ENCODE peak calls at places on chromosomes 7 and 10, in five cellular contexts. One of them, this sample, is unnamed.

GRCh38 chr7:73964786-73965185 is 63.2 kb upstream of the ELN start:
- ATAC-seq in activated B cell treated with CpG ODN at 0.5 μM for 24 hours: no peak
- ATAC-seq in activated naive CD4-positive, alpha-beta T cell treated with anti-CD3 and anti-CD28 coated beads, Interleukin-2, amount 50 U/mL, for 72 hours: no peak
- ATAC-seq in Right ventricle myocardium superior: no peak
- ATAC-seq in heart left ventricle: no peak
- ATAC-seq in this sample: no peak

GRCh38 chr7:157502701-157503111 is 165.9 kb downstream of the DNAJB6 start:
- ATAC-seq in activated B cell treated with CpG ODN at 0.5 μM for 24 hours: no peak
- ATAC-seq in activated naive CD4-positive, alpha-beta T cell treated with anti-CD3 and anti-CD28 coated beads, Interleukin-2, amount 50 U/mL, for 72 hours: peak
- ATAC-seq in Right ventricle myocardium superior: no peak
- ATAC-seq in heart left ventricle: peak
- ATAC-seq in this sample: peak

GRCh38 chr7:31545549-31545948 is 31.7 kb downstream of the ITPRID1 start:
- ATAC-seq in activated B cell treated with CpG ODN at 0.5 μM for 24 hours: no peak
- ATAC-seq in activated naive CD4-positive, alpha-beta T cell treated with anti-CD3 and anti-CD28 coated beads, Interleukin-2, amount 50 U/mL, for 72 hours: no peak
- ATAC-seq in Right ventricle myocardium superior: no peak
- ATAC-seq in heart left ventricle: no peak
- ATAC-seq in this sample: no peak

GRCh38 chr7:24721378-24722030 is 35.8 kb downstream of the GSDME start:
- ATAC-seq in activated B cell treated with CpG ODN at 0.5 μM for 24 hours: no peak
- ATAC-seq in activated naive CD4-positive, alpha-beta T cell treated with anti-CD3 and anti-CD28 coated beads, Interleukin-2, amount 50 U/mL, for 72 hours: no peak
- ATAC-seq in Right ventricle myocardium superior: no peak
- ATAC-seq in heart left ventricle: no peak
- ATAC-seq in this sample: no peak

GRCh38 chr10:533186-533585 is 156.3 kb downstream of the DIP2C start:
- ATAC-seq in activated B cell treated with CpG ODN at 0.5 μM for 24 hours: no peak
- ATAC-seq in activated naive CD4-positive, alpha-beta T cell treated with anti-CD3 and anti-CD28 coated beads, Interleukin-2, amount 50 U/mL, for 72 hours: no peak
- ATAC-seq in Right ventricle myocardium superior: no peak
- ATAC-seq in heart left ventricle: no peak
- ATAC-seq in this sample: no peak

GRCh38 chr10:18216482-18216881 is 76.3 kb downstream of the CACNB2 start:
- ATAC-seq in activated B cell treated with CpG ODN at 0.5 μM for 24 hours: no peak
- ATAC-seq in activated naive CD4-positive, alpha-beta T cell treated with anti-CD3 and anti-CD28 coated beads, Interleukin-2, amount 50 U/mL, for 72 hours: no peak
- ATAC-seq in Right ventricle myocardium superior: peak
- ATAC-seq in heart left ventricle: no peak
- ATAC-seq in this sample: no peak

GRCh38 chr10:101536800-101537199 is 51.3 kb downstream of the POLL start:
- ATAC-seq in activated B cell treated with CpG ODN at 0.5 μM for 24 hours: no peak
- ATAC-seq in activated naive CD4-positive, alpha-beta T cell treated with anti-CD3 and anti-CD28 coated beads, Interleukin-2, amount 50 U/mL, for 72 hours: no peak
- ATAC-seq in Right ventricle myocardium superior: no peak
- ATAC-seq in heart left ventricle: no peak
- ATAC-seq in this sample: no peak

GRCh38 chr7:90675982-90676381 is 79.9 kb downstream of the CDK14 start:
- ATAC-seq in activated B cell treated with CpG ODN at 0.5 μM for 24 hours: no peak
- ATAC-seq in activated naive CD4-positive, alpha-beta T cell treated with anti-CD3 and anti-CD28 coated beads, Interleukin-2, amount 50 U/mL, for 72 hours: no peak
- ATAC-seq in Right ventricle myocardium superior: no peak
- ATAC-seq in heart left ventricle: no peak
- ATAC-seq in this sample: no peak

GRCh38 chr10:128092454-128092853 is 33.8 kb downstream of the MKI67 start:
- ATAC-seq in activated B cell treated with CpG ODN at 0.5 μM for 24 hours: no peak
- ATAC-seq in activated naive CD4-positive, alpha-beta T cell treated with anti-CD3 and anti-CD28 coated beads, Interleukin-2, amount 50 U/mL, for 72 hours: no peak
- ATAC-seq in Right ventricle myocardium superior: no peak
- ATAC-seq in heart left ventricle: no peak
- ATAC-seq in this sample: no peak

GRCh38 chr7:140673770-140674155 is 1.0 kb downstream of the ADCK2 start:
- ATAC-seq in activated B cell treated with CpG ODN at 0.5 μM for 24 hours: no peak
- ATAC-seq in activated naive CD4-positive, alpha-beta T cell treated with anti-CD3 and anti-CD28 coated beads, Interleukin-2, amount 50 U/mL, for 72 hours: no peak
- ATAC-seq in Right ventricle myocardium superior: peak
- ATAC-seq in heart left ventricle: peak
- ATAC-seq in this sample: no peak

GRCh38 chr10:35349389-35349915 is 13.1 kb downstream of the CCNY start:
- ATAC-seq in activated B cell treated with CpG ODN at 0.5 μM for 24 hours: no peak
- ATAC-seq in activated naive CD4-positive, alpha-beta T cell treated with anti-CD3 and anti-CD28 coated beads, Interleukin-2, amount 50 U/mL, for 72 hours: peak
- ATAC-seq in Right ventricle myocardium superior: no peak
- ATAC-seq in heart left ventricle: no peak
- ATAC-seq in this sample: no peak

GRCh38 chr10:123970207-123970926 is 78.8 kb upstream of the CPXM2 start:
- ATAC-seq in activated B cell treated with CpG ODN at 0.5 μM for 24 hours: no peak
- ATAC-seq in activated naive CD4-positive, alpha-beta T cell treated with anti-CD3 and anti-CD28 coated beads, Interleukin-2, amount 50 U/mL, for 72 hours: no peak
- ATAC-seq in Right ventricle myocardium superior: no peak
- ATAC-seq in heart left ventricle: no peak
- ATAC-seq in this sample: no peak

GRCh38 chr10:105974803-105975456 is 1189.6 kb downstream of the SORCS1 start:
- ATAC-seq in activated B cell treated with CpG ODN at 0.5 μM for 24 hours: no peak
- ATAC-seq in activated naive CD4-positive, alpha-beta T cell treated with anti-CD3 and anti-CD28 coated beads, Interleukin-2, amount 50 U/mL, for 72 hours: no peak
- ATAC-seq in Right ventricle myocardium superior: peak
- ATAC-seq in heart left ventricle: peak
- ATAC-seq in this sample: peak